ENCODE peak calls at places on chromosomes 5 and 9, in ten cellular contexts. Q is cardiac muscle cell; F is naive thymus-derived CD4-positive, alpha-beta T cell; U is heart left ventricle; W is aorta; M is left ventricle myocardium inferior; R is neural progenitor cell; K is esophagus squamous epithelium; X is astrocyte; L is CD8-positive, alpha-beta memory T cell. S is an unnamed sample. For H3K36me3 and H3K4me1, the result is how much of the 10 kb centered on the place peaks cover.

GRCh38 chr9:127877566-127877998 is at the start of gene AK1:
- DNase-seq in Q (peak), F (no peak), U (peak), W (peak), M (peak), R (peak), K (no peak), X (no peak), L (no peak), S (no peak)

GRCh38 chr5:322281-322941 is 897 bp downstream of the AHRR start:
- DNase-seq in Q (peak), F (no peak), U (no peak), W (no peak), M (no peak), R (no peak), K (no peak), X (no peak), L (no peak), S (no peak)

GRCh38 chr5:14246350-14247053 is 103.4 kb downstream of the TRIO start:
- DNase-seq in Q (no peak), F (no peak), U (no peak), W (no peak), M (no peak), R (peak), K (no peak), X (no peak), L (no peak), S (no peak)

GRCh38 chr5:77718934-77719610 is 57.1 kb downstream of the TBCA start:
- DNase-seq in Q (no peak), F (no peak), U (no peak), W (no peak), M (no peak), R (no peak), K (no peak), X (no peak), L (no peak), S (peak)

GRCh38 chr9:69444021-69444420 is 119.0 kb downstream of the ENTREP1 start:
- DNase-seq in Q (peak), F (no peak), U (no peak), W (no peak), M (no peak), R (no peak), K (no peak), X (peak), L (no peak), S (no peak)

GRCh38 chr5:22651355-22651754 is 201.8 kb downstream of the CDH12 start:
- DNase-seq in Q (no peak), F (no peak), U (no peak), W (no peak), M (no peak), R (no peak), K (no peak), X (no peak), L (no peak), S (no peak)

GRCh38 chr5:1709186-1709803 is 90.3 kb downstream of the MRPL36 start:
- DNase-seq in Q (no peak), F (peak), U (no peak), W (no peak), M (no peak), R (peak), K (no peak), X (no peak), L (no peak), S (no peak)

GRCh38 chr9:91546574-91546973 is 122.9 kb upstream of the NFIL3 start:
- DNase-seq in Q (no peak), F (no peak), U (no peak), W (no peak), M (no peak), R (no peak), K (no peak), X (peak), L (no peak), S (no peak)

GRCh38 chr5:132802044-132802684 is 10.9 kb upstream of the SOWAHA start:
- DNase-seq in Q (no peak), F (no peak), U (no peak), W (no peak), M (no peak), R (no peak), K (no peak), X (no peak), L (no peak), S (no peak)

GRCh38 chr9:109181284-109181683 is 14.2 kb upstream of the FRRS1L start:
- DNase-seq in Q (no peak), F (peak), U (no peak), W (no peak), M (no peak), R (no peak), K (no peak), X (no peak), L (no peak), S (peak)
- H3K27ac ChIP-seq in Q (no peak), F (no peak), U (no peak), W (no peak), M (no peak), R (no peak), K (no peak), X (no peak), L (no peak), S (no peak)

GRCh38 chr5:73901045-73901444 is 275.0 kb downstream of the ARHGEF28 start:
- DNase-seq in Q (peak), F (no peak), U (peak), W (no peak), M (peak), R (peak), K (no peak), X (peak), L (no peak), S (no peak)
- H3K36me3 ChIP-seq in Q (under half), F (under half), U (under half), W (under half), M (under half), R (under half), K (under half), X (under half), L (under half), S (under half)

GRCh38 chr5:142312399-142312798 is 12.4 kb downstream of the SPRY4 start:
- DNase-seq in Q (no peak), F (no peak), U (no peak), W (no peak), M (no peak), R (no peak), K (no peak), X (no peak), L (no peak), S (no peak)

GRCh38 chr5:142313275-142313674 is 11.5 kb downstream of the SPRY4 start:
- DNase-seq in Q (no peak), F (no peak), U (no peak), W (no peak), M (no peak), R (no peak), K (no peak), X (no peak), L (no peak), S (no peak)

GRCh38 chr5:142314129-142314528 is 10.7 kb downstream of the SPRY4 start:
- DNase-seq in Q (no peak), F (no peak), U (no peak), W (no peak), M (no peak), R (no peak), K (no peak), X (no peak), L (no peak), S (no peak)

GRCh38 chr5:142314606-142315005 is 10.2 kb downstream of the SPRY4 start:
- DNase-seq in Q (no peak), F (no peak), U (no peak), W (no peak), M (no peak), R (no peak), K (no peak), X (no peak), L (no peak), S (no peak)

GRCh38 chr5:142313693-142314092 is 11.1 kb downstream of the SPRY4 start:
- DNase-seq in Q (peak), F (no peak), U (no peak), W (no peak), M (no peak), R (no peak), K (no peak), X (no peak), L (no peak), S (no peak)
- H3K4me1 ChIP-seq in Q (under half), F (under half), U (half or more), W (under half), M (half or more), R (under half), K (under half), X (under half), L (under half), S (under half)

DNA sequence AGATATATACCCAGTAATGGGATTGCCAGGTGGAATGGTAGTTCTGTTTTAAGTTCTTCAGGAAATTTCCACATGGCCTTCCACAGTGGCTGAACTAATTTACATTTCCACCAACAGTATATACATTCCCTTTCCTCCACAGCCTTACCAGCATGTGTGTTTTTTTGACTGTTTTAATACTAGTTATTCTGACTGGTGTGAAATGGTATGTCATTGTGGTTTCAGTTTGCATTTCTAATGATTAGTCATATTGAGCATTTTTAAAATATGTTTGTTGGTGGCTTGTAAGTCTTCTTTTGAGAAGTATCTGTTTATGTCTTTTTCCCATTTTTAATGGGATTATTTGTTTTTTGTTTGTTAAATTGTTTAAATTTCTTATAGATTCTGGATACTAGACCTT is 208.9 kb downstream of the CFAP90 start:
- DNase-seq in Q (no peak), F (no peak), U (no peak), W (no peak), M (no peak), R (no peak), K (no peak), X (peak), L (no peak), S (no peak)
- H3K27ac ChIP-seq in Q (no peak), F (no peak), U (no peak), W (no peak), M (no peak), R (no peak), K (no peak), X (no peak), L (no peak), S (no peak)

S was measured in CD4-positive, alpha-beta memory T cell.